ENCODE peak calls at places on chromosomes 12 and 14, in six cellular contexts. V, P, R, A, Y and Q are unnamed samples.

GRCh38 chr12:38921025-38921677 is 15.8 kb upstream of the CPNE8 start:
- DNase-seq in V (no peak), P (no peak), R (peak), A (peak), Y (no peak), Q (no peak)

GRCh38 chr14:87148655-87149054 is 844.3 kb downstream of the GALC start:
- DNase-seq in V (no peak), P (peak), R (no peak), A (no peak), Y (no peak), Q (no peak)

GRCh38 chr14:50928002-50928635 is 16.2 kb downstream of the PYGL start:
- DNase-seq in V (no peak), P (peak), R (peak), A (peak), Y (no peak), Q (no peak)

GRCh38 chr14:54816450-54816849 is 86.2 kb downstream of the GCH1 start:
- DNase-seq in V (no peak), P (no peak), R (no peak), A (no peak), Y (no peak), Q (no peak)

GRCh38 chr12:129152291-129153075 is 299.2 kb downstream of the GLT1D1 start:
- DNase-seq in V (no peak), P (no peak), R (no peak), A (no peak), Y (no peak), Q (no peak)

GRCh38 chr12:95633049-95633545 is 81.8 kb upstream of the USP44 start:
- DNase-seq in V (no peak), P (peak), R (peak), A (peak), Y (no peak), Q (no peak)

GRCh38 chr12:21476949-21477348 is 24.5 kb downstream of the RECQL start:
- DNase-seq in V (no peak), P (peak), R (peak), A (peak), Y (no peak), Q (no peak)

GRCh38 chr12:20483776-20484175 is 115.4 kb downstream of the PDE3A start:
- DNase-seq in V (no peak), P (peak), R (peak), A (peak), Y (no peak), Q (no peak)

GRCh38 chr12:52291267-52291935 is at the start of gene KRT81:
- DNase-seq in V (no peak), P (no peak), R (no peak), A (no peak), Y (no peak), Q (no peak)

GRCh38 chr12:22231836-22232235 is 102.7 kb downstream of the ST8SIA1 start:
- DNase-seq in V (no peak), P (no peak), R (peak), A (no peak), Y (no peak), Q (no peak)

GRCh38 chr14:57189070-57189469 is 79.6 kb downstream of the EXOC5 start:
- DNase-seq in V (no peak), P (peak), R (peak), A (peak), Y (no peak), Q (no peak)

GRCh38 chr14:105021656-105022275 is 883 bp upstream of the CDCA4 start:
- DNase-seq in V (no peak), P (peak), R (peak), A (no peak), Y (peak), Q (no peak)

GRCh38 chr14:58942516-58942915 is 246.0 kb upstream of the DAAM1 start:
- DNase-seq in V (no peak), P (peak), R (no peak), A (peak), Y (no peak), Q (no peak)

GRCh38 chr14:92525318-92526095 is 11.9 kb downstream of the RIN3 start:
- DNase-seq in V (no peak), P (no peak), R (no peak), A (no peak), Y (no peak), Q (no peak)

GRCh38 chr12:12872139-12872933 is 19.0 kb upstream of the GPRC5A start:
- DNase-seq in V (no peak), P (peak), R (peak), A (peak), Y (no peak), Q (no peak)

GRCh38 chr12:75766263-75767160 is 255.1 kb upstream of the KRR1 start:
- DNase-seq in V (no peak), P (no peak), R (peak), A (peak), Y (no peak), Q (no peak)

GRCh38 chr14:99427632-99428315 is 52.9 kb downstream of the SETD3 start:
- DNase-seq in V (no peak), P (peak), R (no peak), A (peak), Y (no peak), Q (no peak)

GRCh38 chr12:9221476-9221875 is 13.3 kb upstream of the PZP start:
- DNase-seq in V (no peak), P (no peak), R (no peak), A (no peak), Y (no peak), Q (no peak)

GRCh38 chr12:107411792-107412535 is 273.6 kb upstream of the PWP1 start:
- DNase-seq in V (no peak), P (peak), R (peak), A (peak), Y (no peak), Q (no peak)

GRCh38 chr14:76780058-76780345 is 18.7 kb downstream of the VASH1 start:
- DNase-seq in V (no peak), P (no peak), R (no peak), A (no peak), Y (no peak), Q (no peak)

GRCh38 chr12:65871865-65872645 is 47.8 kb downstream of the HMGA2 start:
- DNase-seq in V (no peak), P (no peak), R (no peak), A (no peak), Y (no peak), Q (no peak)

GRCh38 chr14:74656964-74657363 is 44.9 kb upstream of the LTBP2 start:
- DNase-seq in V (no peak), P (no peak), R (no peak), A (no peak), Y (no peak), Q (no peak)

GRCh38 chr14:26276757-26277156 is 321.1 kb downstream of the NOVA1 start:
- DNase-seq in V (no peak), P (no peak), R (peak), A (no peak), Y (no peak), Q (no peak)

GRCh38 chr14:96167224-96168148 is 37.2 kb upstream of the BDKRB2 start:
- DNase-seq in V (no peak), P (peak), R (peak), A (peak), Y (no peak), Q (no peak)

GRCh38 chr14:69547701-69548348 is 26.8 kb downstream of the CCDC177 start:
- DNase-seq in V (no peak), P (peak), R (peak), A (no peak), Y (peak), Q (no peak)

GRCh38 chr12:65561798-65562382 is 262.4 kb upstream of the HMGA2 start:
- DNase-seq in V (no peak), P (no peak), R (peak), A (peak), Y (no peak), Q (no peak)

GRCh38 chr14:77208266-77208978 is 26.8 kb downstream of the TMEM63C start:
- DNase-seq in V (peak), P (peak), R (peak), A (peak), Y (peak), Q (peak)

GRCh38 chr12:14239350-14239934 is 126.0 kb upstream of the ATF7IP start:
- DNase-seq in V (no peak), P (peak), R (peak), A (no peak), Y (no peak), Q (no peak)

GRCh38 chr14:47821134-47821533 is 145.7 kb upstream of the MDGA2 start:
- DNase-seq in V (no peak), P (no peak), R (no peak), A (no peak), Y (no peak), Q (no peak)